ENCODE peak calls at places on chromosomes 12 and 14, in nine cellular contexts. Q, L, D, H, E, T, O, Z and Y are unnamed samples.

GRCh38 chr14:65783576-65783975 is 371.0 kb downstream of the FUT8 start:
- DNase-seq in T (no peak), Z (no peak), E (no peak), L (no peak), H (no peak), Q (no peak), D (no peak), O (no peak), Y (no peak)

GRCh38 chr14:55332654-55333570 is 61.7 kb downstream of the FBXO34 start:
- DNase-seq in L (no peak), Z (no peak), E (no peak), T (no peak), O (no peak), Q (no peak), D (no peak), H (no peak), Y (no peak)

GRCh38 chr14:105532111-105532623 is 5.8 kb downstream of the TMEM121 start:
- DNase-seq in E (no peak), Q (no peak), H (no peak), Z (peak; percentile 61), L (no peak), D (no peak), O (no peak), T (peak; percentile 70), Y (no peak)

GRCh38 chr12:54033980-54034783 is 1.3 kb downstream of the HOXC5 start:
- DNase-seq in O (no peak), E (no peak), Q (no peak), D (no peak), L (no peak), H (no peak), Z (peak; percentile 70), T (no peak), Y (no peak)

GRCh38 chr12:94109154-94109553 is 39.2 kb upstream of the PLXNC1 start:
- DNase-seq in Q (no peak), D (no peak), L (no peak), Z (no peak), H (no peak), T (no peak), O (no peak), E (no peak), Y (no peak)

GRCh38 chr12:131323879-131324278 is 370.2 kb downstream of the ADGRD1 start:
- DNase-seq in O (no peak), T (no peak), E (no peak), Z (no peak), D (no peak), H (no peak), L (no peak), Q (no peak), Y (no peak)

GRCh38 chr12:6620137-6620884 is 13.1 kb upstream of the CHD4 start:
- DNase-seq in O (no peak), Q (peak; percentile 88), Z (no peak), D (no peak), E (peak; percentile 72), L (no peak), H (no peak), T (peak; percentile 63), Y (no peak)

GRCh38 chr14:68741839-68742470 is 50.9 kb downstream of the ZFP36L1 start:
- DNase-seq in Z (no peak), T (no peak), O (no peak), D (no peak), L (no peak), H (no peak), E (no peak), Q (no peak), Y (no peak)

GRCh38 chr14:29462271-29462670 is 465.4 kb downstream of the PRKD1 start:
- DNase-seq in H (no peak), T (no peak), E (no peak), L (no peak), D (no peak), Q (no peak), O (peak; percentile 78), Z (no peak), Y (no peak)

GRCh38 chr12:56935157-56935556 is 949 bp upstream of the SDR9C7 start:
- DNase-seq in O (no peak), L (no peak), Q (no peak), H (no peak), T (no peak), Z (no peak), D (no peak), E (no peak), Y (no peak)

GRCh38 chr14:21913759-21914158 is 240.1 kb upstream of the OR4E1 start:
- DNase-seq in T (no peak), E (peak; percentile 50), D (no peak), L (peak; percentile 66), H (no peak), O (peak; percentile 42), Z (no peak), Q (peak; percentile 76), Y (peak; percentile 31)

GRCh38 chr12:2759733-2760132 is 35.0 kb upstream of the FKBP4 start:
- DNase-seq in O (no peak), H (no peak), E (no peak), Z (peak; percentile 42), D (no peak), Q (no peak), T (no peak), L (no peak), Y (no peak)

GRCh38 chr12:99282670-99283069 is 364.9 kb upstream of the GARIN6 start:
- DNase-seq in Z (no peak), O (peak; percentile 28), Q (no peak), H (no peak), E (no peak), L (no peak), D (no peak), T (no peak), Y (no peak)

GRCh38 chr12:123931686-123932321 is 40.8 kb downstream of the CCDC92 start:
- DNase-seq in E (no peak), H (no peak), Q (no peak), T (no peak), Z (no peak), L (no peak), O (no peak), D (no peak), Y (no peak)

GRCh38 chr12:5022465-5023061 is 21.1 kb upstream of the KCNA5 start:
- DNase-seq in O (peak; percentile 41), T (peak; percentile 71), H (no peak), L (peak; percentile 75), D (no peak), E (no peak), Z (peak; percentile 71), Q (peak; percentile 67), Y (no peak)

GRCh38 chr12:12024958-12025682 is 45.6 kb upstream of the BCL2L14 start:
- DNase-seq in D (no peak), L (no peak), H (no peak), E (no peak), Z (no peak), Q (no peak), T (no peak), O (no peak), Y (no peak)

GRCh38 chr14:59268011-59268410 is 79.5 kb downstream of the DAAM1 start:
- DNase-seq in L (no peak), Q (no peak), T (no peak), O (no peak), H (no peak), Z (no peak), E (no peak), D (no peak), Y (no peak)

GRCh38 chr12:29807125-29807524 is 23.4 kb upstream of the TMTC1 start:
- DNase-seq in T (no peak), O (no peak), Q (no peak), L (no peak), D (no peak), E (no peak), H (no peak), Z (no peak), Y (no peak)

GRCh38 chr12:94289551-94290312 is 141.4 kb downstream of the PLXNC1 start:
- DNase-seq in Q (no peak), T (no peak), E (no peak), D (no peak), O (no peak), Z (no peak), L (no peak), H (no peak), Y (no peak)

GRCh38 chr12:10082057-10082874 is 16.5 kb downstream of the CLEC1A start:
- DNase-seq in T (no peak), D (no peak), Q (no peak), O (no peak), H (no peak), Z (no peak), L (no peak), E (no peak), Y (no peak)

GRCh38 chr14:64889352-64889751 is 9.6 kb upstream of the SPTB start:
- DNase-seq in L (no peak), Z (no peak), E (no peak), D (no peak), O (no peak), Q (no peak), H (no peak), T (no peak), Y (no peak)

GRCh38 chr14:24632336-24632735 is 1.7 kb downstream of the GZMB start:
- DNase-seq in D (no peak), Q (no peak), H (no peak), O (no peak), Z (no peak), E (no peak), L (no peak), T (no peak), Y (no peak)

GRCh38 chr12:63440063-63440462 is 228.2 kb downstream of the DPY19L2 start:
- DNase-seq in Q (no peak), D (no peak), T (no peak), E (no peak), Z (no peak), H (no peak), L (no peak), O (no peak), Y (no peak)

GRCh38 chr14:62162998-62163589 is 400.9 kb downstream of the SNAPC1 start:
- DNase-seq in H (no peak), O (peak; percentile 64), E (no peak), L (peak; percentile 57), D (no peak), T (no peak), Q (peak; percentile 21), Z (no peak), Y (peak; percentile 4)

GRCh38 chr12:11958216-11959091 is 112.3 kb upstream of the BCL2L14 start:
- DNase-seq in T (no peak), L (no peak), Q (no peak), Z (no peak), D (no peak), H (no peak), O (no peak), E (no peak), Y (no peak)

GRCh38 chr12:77617818-77618217 is 212.9 kb upstream of the NAV3 start:
- DNase-seq in O (no peak), D (no peak), L (no peak), T (no peak), Z (no peak), Q (no peak), H (no peak), E (no peak), Y (no peak)

GRCh38 chr14:20436363-20436755 is 393 bp upstream of the KLHL33 start:
- DNase-seq in Z (no peak), L (no peak), D (no peak), E (no peak), Q (no peak), H (no peak), T (no peak), O (no peak), Y (no peak)